ENCODE peak calls at places on chromosomes 13 and 19, in eight cellular contexts. A is GM12878; G is activated CD8-positive, alpha-beta memory T cell treated with anti-CD3 and anti-CD28 coated beads, Interleukin-2, amount 10 ng/mL, durations not matched to agents 7 days and 5 days; U is RWPE2; T is gastrocnemius medialis; Q is left cardiac atrium; W is left lung; M is left lobe of liver. P is an unnamed sample.

GRCh38 chr19:55640577-55641375 is at the start of gene ZNF580:
- ATAC-seq in A (peak), G (peak), U (peak), T (peak), Q (peak), W (peak), M (peak), P (peak)

GRCh38 chr13:100644328-100644727 is 30.3 kb downstream of the TMTC4 start:
- ATAC-seq in A (no peak), G (no peak), U (no peak), T (no peak), Q (peak), W (no peak), M (no peak), P (no peak)

GRCh38 chr19:48760514-48761221 is 5.3 kb downstream of the FGF21 start:
- ATAC-seq in A (no peak), G (peak), U (no peak), T (no peak), Q (peak), W (no peak), M (no peak), P (no peak)

GRCh38 chr19:16714702-16715294 is 4.8 kb upstream of the NWD1 start:
- ATAC-seq in A (peak), G (peak), U (no peak), T (no peak), Q (peak), W (peak), M (peak), P (peak)

GRCh38 chr19:35296644-35297514 is 4.9 kb downstream of the MAG start:
- ATAC-seq in A (peak), G (peak), U (peak), T (no peak), Q (no peak), W (no peak), M (no peak), P (no peak)

GRCh38 chr13:27921421-27921960 is 1.7 kb downstream of the PDX1 start:
- ATAC-seq in A (peak), G (no peak), U (no peak), T (no peak), Q (no peak), W (no peak), M (peak), P (no peak)

GRCh38 chr13:67147257-67148218 is 82.6 kb downstream of the PCDH9 start:
- ATAC-seq in A (no peak), G (no peak), U (peak), T (no peak), Q (peak), W (peak), M (peak), P (no peak)

GRCh38 chr19:7480975-7481265 is 7.9 kb downstream of the PEX11G start:
- ATAC-seq in A (no peak), G (no peak), U (no peak), T (no peak), Q (peak), W (peak), M (peak), P (peak)

GRCh38 chr13:30133976-30134375 is 173.4 kb downstream of the KATNAL1 start:
- ATAC-seq in A (no peak), G (no peak), U (no peak), T (no peak), Q (no peak), W (no peak), M (no peak), P (no peak)

GRCh38 chr19:12952488-12953455 is 4.3 kb downstream of the GADD45GIP1 start:
- ATAC-seq in A (no peak), G (no peak), U (peak), T (no peak), Q (peak), W (no peak), M (no peak), P (no peak)

GRCh38 chr13:40452038-40452666 is 214.3 kb downstream of the FOXO1 start:
- ATAC-seq in A (peak), G (no peak), U (no peak), T (no peak), Q (peak), W (peak), M (peak), P (no peak)

GRCh38 chr13:58792854-58793253 is 1161.3 kb downstream of the PCDH17 start:
- ATAC-seq in A (no peak), G (no peak), U (no peak), T (no peak), Q (peak), W (no peak), M (no peak), P (no peak)

GRCh38 chr19:56942749-56943148 is 102.2 kb upstream of the PEG3 start:
- ATAC-seq in A (no peak), G (no peak), U (no peak), T (no peak), Q (peak), W (peak), M (peak), P (peak)

GRCh38 chr13:24032674-24033073 is 127.8 kb upstream of the SPATA13 start:
- ATAC-seq in A (no peak), G (no peak), U (no peak), T (no peak), Q (peak), W (peak), M (peak), P (no peak)

GRCh38 chr19:45321848-45322247 is 827 bp downstream of the CKM start:
- ATAC-seq in A (no peak), G (no peak), U (no peak), T (peak), Q (peak), W (no peak), M (no peak), P (no peak)

GRCh38 chr19:41230067-41230857 is 11.2 kb downstream of the AXL start:
- ATAC-seq in A (no peak), G (no peak), U (no peak), T (no peak), Q (no peak), W (no peak), M (no peak), P (no peak)

GRCh38 chr19:28966737-28967401 is 246.1 kb downstream of the UQCRFS1 start:
- ATAC-seq in A (no peak), G (no peak), U (no peak), T (no peak), Q (peak), W (no peak), M (no peak), P (no peak)

GRCh38 chr13:114048463-114048862 is 74.6 kb upstream of the C13orf46 start:
- ATAC-seq in A (no peak), G (no peak), U (no peak), T (no peak), Q (no peak), W (no peak), M (peak), P (no peak)

GRCh38 chr13:77310161-77310560 is 16.7 kb downstream of the MYCBP2 start:
- ATAC-seq in A (no peak), G (no peak), U (no peak), T (no peak), Q (no peak), W (no peak), M (no peak), P (no peak)

GRCh38 chr13:74452176-74452575 is 318.0 kb upstream of the KLF12 start:
- ATAC-seq in A (no peak), G (no peak), U (no peak), T (no peak), Q (peak), W (no peak), M (no peak), P (no peak)

GRCh38 chr13:51632643-51633357 is 48.5 kb downstream of the WDFY2 start:
- ATAC-seq in A (peak), G (no peak), U (peak), T (no peak), Q (peak), W (no peak), M (peak), P (peak)

GRCh38 chr13:73520566-73521290 is 461.9 kb downstream of the KLF5 start:
- ATAC-seq in A (no peak), G (peak), U (no peak), T (no peak), Q (no peak), W (no peak), M (no peak), P (no peak)

GRCh38 chr19:49857834-49858590 is 7.1 kb downstream of the PTOV1 start:
- ATAC-seq in A (no peak), G (no peak), U (no peak), T (no peak), Q (no peak), W (no peak), M (no peak), P (no peak)

GRCh38 chr19:21322528-21322927 is 6.7 kb downstream of the ZNF708 start:
- ATAC-seq in A (no peak), G (no peak), U (no peak), T (no peak), Q (peak), W (peak), M (no peak), P (peak)

GRCh38 chr13:97257228-97257755 is 35.2 kb downstream of the MBNL2 start:
- ATAC-seq in A (no peak), G (no peak), U (no peak), T (no peak), Q (no peak), W (peak), M (peak), P (no peak)

GRCh38 chr19:4807188-4807587 is 15.7 kb downstream of the FEM1A start:
- ATAC-seq in A (peak), G (no peak), U (no peak), T (no peak), Q (peak), W (peak), M (peak), P (no peak)

GRCh38 chr13:97911311-97912138 is 42.0 kb upstream of the IPO5 start:
- ATAC-seq in A (peak), G (no peak), U (no peak), T (no peak), Q (no peak), W (no peak), M (peak), P (no peak)

GRCh38 chr13:113506025-113506685 is 15.6 kb upstream of the DCUN1D2 start:
- ATAC-seq in A (no peak), G (no peak), U (peak), T (no peak), Q (peak), W (peak), M (no peak), P (no peak)

GRCh38 chr13:25771208-25771607 is 280.6 kb downstream of the SHISA2 start:
- ATAC-seq in A (no peak), G (no peak), U (peak), T (no peak), Q (no peak), W (peak), M (no peak), P (no peak)

GRCh38 chr19:35793381-35794165 is 18.2 kb downstream of the ARHGAP33 start:
- ATAC-seq in A (no peak), G (no peak), U (no peak), T (no peak), Q (no peak), W (no peak), M (no peak), P (no peak)

GRCh38 chr13:26482451-26483197 is 74.9 kb upstream of the WASF3 start:
- ATAC-seq in A (peak), G (peak), U (no peak), T (peak), Q (peak), W (peak), M (peak), P (peak)

GRCh38 chr19:1576242-1577089 is 8.3 kb upstream of the MEX3D start:
- ATAC-seq in A (no peak), G (no peak), U (no peak), T (no peak), Q (no peak), W (no peak), M (no peak), P (no peak)

GRCh38 chr19:16208064-16208759 is 10.5 kb downstream of the AP1M1 start:
- ATAC-seq in A (no peak), G (no peak), U (no peak), T (no peak), Q (no peak), W (no peak), M (no peak), P (no peak)

GRCh38 chr19:676343-677105 is at the start of gene FSTL3:
- ATAC-seq in A (no peak), G (no peak), U (no peak), T (no peak), Q (no peak), W (no peak), M (no peak), P (no peak)

GRCh38 chr13:30398601-30399072 is 23.7 kb upstream of the UBE2L5 start:
- ATAC-seq in A (no peak), G (no peak), U (no peak), T (no peak), Q (no peak), W (no peak), M (peak), P (no peak)

GRCh38 chr13:95698047-95698749 is 21.3 kb downstream of the DNAJC3 start:
- ATAC-seq in A (peak), G (no peak), U (no peak), T (peak), Q (peak), W (peak), M (peak), P (no peak)

GRCh38 chr19:15251749-15252397 is 19.6 kb upstream of the EPHX3 start:
- ATAC-seq in A (no peak), G (no peak), U (peak), T (peak), Q (peak), W (peak), M (peak), P (peak)

GRCh38 chr19:34277244-34277643 is 22.9 kb downstream of the GARRE1 start:
- ATAC-seq in A (no peak), G (no peak), U (no peak), T (no peak), Q (no peak), W (no peak), M (no peak), P (no peak)

GRCh38 chr13:24004971-24005370 is 107.7 kb upstream of the C1QTNF9B start:
- ATAC-seq in A (peak), G (no peak), U (no peak), T (no peak), Q (no peak), W (no peak), M (no peak), P (no peak)

P was measured in gastroesophageal sphincter.